ENCODE peak calls at places on chromosomes 5 and 9, in eight cellular contexts. C is endothelial cell; V is stimulated activated CD8-positive, alpha-beta memory T cell treated with anti-CD3 and anti-CD28 coated beads, Interleukin-12 subunit alpha, Interleukin-12 subunit beta, amount 100 ng/mL, for 1 hour; N is NCI-H1092 treated with DMSO at 0.1 percent for 48 hours; Z is neural crest cell; G is SW 1271; K is effector memory CD8-positive, alpha-beta T cell; R is G401. J is an unnamed sample.

GRCh38 chr9:1151691-1152090 is 101.5 kb downstream of the DMRT2 start:
- DNase-seq in C (no peak), V (no peak), N (no peak), Z (no peak), G (no peak), K (no peak), R (no peak), J (no peak)

GRCh38 chr9:13857521-13857920 is 456.4 kb downstream of the NFIB start:
- DNase-seq in C (no peak), V (no peak), N (no peak), Z (no peak), G (no peak), K (no peak), R (no peak), J (no peak)

GRCh38 chr9:33408087-33408486 is 5.7 kb upstream of the AQP7 start:
- DNase-seq in C (no peak), V (no peak), N (no peak), Z (no peak), G (no peak), K (no peak), R (no peak), J (no peak)

GRCh38 chr9:137497921-137498719 is 39.0 kb upstream of the NSMF start:
- DNase-seq in C (no peak), V (no peak), N (no peak), Z (no peak), G (no peak), K (no peak), R (no peak), J (no peak)

GRCh38 chr5:168106008-168106761 is 185.3 kb upstream of the WWC1 start:
- DNase-seq in C (no peak), V (no peak), N (peak), Z (no peak), G (no peak), K (no peak), R (peak), J (no peak)

GRCh38 chr9:16131269-16131668 is 578.4 kb downstream of the CCDC171 start:
- DNase-seq in C (peak), V (no peak), N (peak), Z (no peak), G (no peak), K (no peak), R (no peak), J (no peak)

GRCh38 chr9:128100581-128100980 is 26.9 kb downstream of the PTGES2 start:
- DNase-seq in C (no peak), V (no peak), N (no peak), Z (no peak), G (no peak), K (no peak), R (no peak), J (no peak)

GRCh38 chr9:79592736-79593493 is 21.1 kb downstream of the TLE4 start:
- DNase-seq in C (no peak), V (no peak), N (no peak), Z (no peak), G (no peak), K (no peak), R (no peak), J (peak)

GRCh38 chr5:14462681-14463080 is 118.9 kb upstream of the OTULINL start:
- DNase-seq in C (no peak), V (no peak), N (no peak), Z (no peak), G (no peak), K (no peak), R (no peak), J (no peak)

GRCh38 chr5:86879086-86879485 is 261.3 kb downstream of the COX7C start:
- DNase-seq in C (no peak), V (no peak), N (no peak), Z (no peak), G (no peak), K (no peak), R (peak), J (no peak)

GRCh38 chr5:123785160-123786001 is 273.4 kb downstream of the CSNK1G3 start:
- DNase-seq in C (no peak), V (no peak), N (peak), Z (no peak), G (no peak), K (no peak), R (no peak), J (no peak)

GRCh38 chr5:177367981-177368960 is 10.5 kb downstream of the RGS14 start:
- DNase-seq in C (no peak), V (no peak), N (no peak), Z (no peak), G (no peak), K (no peak), R (no peak), J (no peak)

GRCh38 chr9:72894342-72894741 is 58.5 kb downstream of the ALDH1A1 start:
- DNase-seq in C (no peak), V (no peak), N (no peak), Z (no peak), G (no peak), K (no peak), R (no peak), J (no peak)

GRCh38 chr9:21576331-21577189 is 94.4 kb upstream of the IFNE start:
- DNase-seq in C (no peak), V (no peak), N (no peak), Z (no peak), G (no peak), K (no peak), R (no peak), J (peak)

GRCh38 chr9:95732803-95733686 is 142.4 kb upstream of the ERCC6L2 start:
- DNase-seq in C (no peak), V (no peak), N (no peak), Z (no peak), G (no peak), K (no peak), R (no peak), J (no peak)

GRCh38 chr5:53114988-53115387 is 5.4 kb upstream of the MOCS2 start:
- DNase-seq in C (no peak), V (no peak), N (no peak), Z (no peak), G (peak), K (no peak), R (no peak), J (no peak)

GRCh38 chr5:147957906-147958305 is 51.6 kb upstream of the C5orf46 start:
- DNase-seq in C (no peak), V (no peak), N (no peak), Z (no peak), G (no peak), K (no peak), R (no peak), J (no peak)

GRCh38 chr5:3412146-3412545 is 183.5 kb upstream of the IRX1 start:
- DNase-seq in C (no peak), V (no peak), N (no peak), Z (no peak), G (no peak), K (no peak), R (no peak), J (no peak)

GRCh38 chr9:89113851-89114250 is 64.8 kb downstream of the SHC3 start:
- DNase-seq in C (no peak), V (no peak), N (no peak), Z (no peak), G (no peak), K (no peak), R (no peak), J (no peak)

GRCh38 chr5:142529626-142530278 is 156.1 kb downstream of the FGF1 start:
- DNase-seq in C (no peak), V (no peak), N (no peak), Z (no peak), G (peak), K (no peak), R (no peak), J (no peak)

GRCh38 chr9:96087669-96088299 is 212.3 kb downstream of the ERCC6L2 start:
- DNase-seq in C (no peak), V (no peak), N (no peak), Z (no peak), G (no peak), K (no peak), R (no peak), J (no peak)

J was measured in central memory CD4-positive, alpha-beta T cell.